ENCODE peak calls at places on chromosomes 12 and 14, in ten cellular contexts. V is A549, B is choroid plexus epithelial cell, X is heart left ventricle, N is HL-60, O is breast epithelium, L is hepatocyte, U is fibroblast of mammary gland, J is psoas muscle, W is fibroblast of the aortic adventitia. Q is an unnamed sample.

GRCh38 chr12:58247633-58248032 is 306.3 kb downstream of the ATP23 start:
- DNase-seq in V (no peak), B (peak), X (no peak), N (no peak), O (no peak), L (no peak), U (no peak), J (no peak), W (no peak), Q (no peak)

GRCh38 chr14:20419404-20419803 is 6.1 kb upstream of the TEP1 start:
- DNase-seq in V (no peak), B (no peak), X (no peak), N (no peak), O (no peak), L (no peak), U (no peak), J (no peak), W (no peak), Q (no peak)

GRCh38 chr12:69952890-69953289 is 127.9 kb downstream of the MYRFL start:
- DNase-seq in V (no peak), B (no peak), X (no peak), N (no peak), O (no peak), L (no peak), U (no peak), J (no peak), W (no peak), Q (no peak)

GRCh38 chr14:80565001-80565400 is 353.7 kb upstream of the DIO2 start:
- DNase-seq in V (no peak), B (no peak), X (no peak), N (no peak), O (no peak), L (no peak), U (no peak), J (no peak), W (no peak), Q (no peak)

GRCh38 chr14:20418501-20418909 is 5.2 kb upstream of the TEP1 start:
- DNase-seq in V (no peak), B (no peak), X (no peak), N (no peak), O (no peak), L (peak), U (no peak), J (no peak), W (no peak), Q (no peak)

GRCh38 chr14:104954746-104955395 is 23.3 kb downstream of the AHNAK2 start:
- DNase-seq in V (no peak), B (no peak), X (no peak), N (no peak), O (no peak), L (no peak), U (no peak), J (no peak), W (no peak), Q (no peak)

GRCh38 chr12:51225800-51226199 is 7.9 kb upstream of the POU6F1 start:
- DNase-seq in V (no peak), B (no peak), X (no peak), N (no peak), O (no peak), L (no peak), U (no peak), J (no peak), W (no peak), Q (no peak)

GRCh38 chr14:104342435-104343293 is 204.3 kb downstream of the KIF26A start:
- DNase-seq in V (no peak), B (no peak), X (no peak), N (no peak), O (no peak), L (no peak), U (no peak), J (no peak), W (no peak), Q (no peak)

GRCh38 chr12:38123566-38124246 is 192.9 kb upstream of the ALG10B start:
- DNase-seq in V (no peak), B (no peak), X (no peak), N (no peak), O (no peak), L (no peak), U (no peak), J (no peak), W (no peak), Q (no peak)

GRCh38 chr12:53143355-53143754 is 37.2 kb upstream of the ZNF740 start:
- DNase-seq in V (no peak), B (no peak), X (no peak), N (no peak), O (no peak), L (no peak), U (no peak), J (no peak), W (no peak), Q (no peak)

GRCh38 chr14:104690266-104690711 is 871 bp downstream of the INF2 start:
- DNase-seq in V (no peak), B (no peak), X (no peak), N (no peak), O (no peak), L (no peak), U (no peak), J (no peak), W (no peak), Q (no peak)

GRCh38 chr12:72072613-72073212 is 134.1 kb downstream of the TPH2 start:
- DNase-seq in V (no peak), B (no peak), X (no peak), N (no peak), O (no peak), L (peak), U (no peak), J (no peak), W (no peak), Q (no peak)

GRCh38 chr12:19757317-19757877 is 318.1 kb downstream of the AEBP2 start:
- DNase-seq in V (no peak), B (peak), X (no peak), N (peak), O (no peak), L (peak), U (peak), J (no peak), W (peak), Q (no peak)

GRCh38 chr12:94500831-94501567 is 41.3 kb upstream of the CEP83 start:
- DNase-seq in V (no peak), B (no peak), X (no peak), N (no peak), O (no peak), L (no peak), U (no peak), J (no peak), W (no peak), Q (no peak)

GRCh38 chr14:62301911-62302310 is 539.7 kb downstream of the SNAPC1 start:
- DNase-seq in V (no peak), B (peak), X (no peak), N (no peak), O (no peak), L (no peak), U (peak), J (no peak), W (peak), Q (no peak)

GRCh38 chr12:10559241-10559640 is 53.6 kb downstream of the EIF2S3B start:
- DNase-seq in V (no peak), B (no peak), X (no peak), N (no peak), O (no peak), L (no peak), U (no peak), J (no peak), W (no peak), Q (no peak)

GRCh38 chr12:94841904-94842610 is 161.4 kb downstream of the NDUFA12 start:
- DNase-seq in V (no peak), B (no peak), X (no peak), N (no peak), O (no peak), L (no peak), U (no peak), J (no peak), W (no peak), Q (no peak)

GRCh38 chr12:73599268-73599667 is 938.4 kb upstream of the ATXN7L3B start:
- DNase-seq in V (no peak), B (no peak), X (no peak), N (no peak), O (no peak), L (no peak), U (no peak), J (no peak), W (no peak), Q (no peak)

GRCh38 chr14:50231475-50232275 is at the start of gene SOS2:
- DNase-seq in V (peak), B (peak), X (peak), N (peak), O (peak), L (peak), U (peak), J (peak), W (peak), Q (peak)

GRCh38 chr12:27367078-27367477 is 34.4 kb downstream of the BMAL2 start:
- DNase-seq in V (no peak), B (no peak), X (no peak), N (no peak), O (no peak), L (no peak), U (no peak), J (no peak), W (peak), Q (no peak)

GRCh38 chr12:64968989-64969819 is 144.8 kb downstream of the TBC1D30 start:
- DNase-seq in V (peak), B (peak), X (no peak), N (no peak), O (peak), L (no peak), U (peak), J (no peak), W (peak), Q (no peak)

GRCh38 chr14:68779761-68780323 is 13.0 kb downstream of the ZFP36L1 start:
- DNase-seq in V (no peak), B (peak), X (no peak), N (no peak), O (peak), L (peak), U (peak), J (no peak), W (peak), Q (peak)

GRCh38 chr12:65427646-65428045 is 149.2 kb downstream of the MSRB3 start:
- DNase-seq in V (no peak), B (peak), X (no peak), N (no peak), O (no peak), L (no peak), U (no peak), J (no peak), W (no peak), Q (no peak)

GRCh38 chr12:57005980-57006808 is at the start of gene ZBTB39:
- DNase-seq in V (peak), B (peak), X (peak), N (peak), O (peak), L (peak), U (peak), J (peak), W (peak), Q (peak)
- TF ChIP-seq CTCF in V (peak), B (peak), X (peak), N (no peak), O (no peak), L (peak), U (no peak), J (peak), W (peak), Q (peak)

DNA sequence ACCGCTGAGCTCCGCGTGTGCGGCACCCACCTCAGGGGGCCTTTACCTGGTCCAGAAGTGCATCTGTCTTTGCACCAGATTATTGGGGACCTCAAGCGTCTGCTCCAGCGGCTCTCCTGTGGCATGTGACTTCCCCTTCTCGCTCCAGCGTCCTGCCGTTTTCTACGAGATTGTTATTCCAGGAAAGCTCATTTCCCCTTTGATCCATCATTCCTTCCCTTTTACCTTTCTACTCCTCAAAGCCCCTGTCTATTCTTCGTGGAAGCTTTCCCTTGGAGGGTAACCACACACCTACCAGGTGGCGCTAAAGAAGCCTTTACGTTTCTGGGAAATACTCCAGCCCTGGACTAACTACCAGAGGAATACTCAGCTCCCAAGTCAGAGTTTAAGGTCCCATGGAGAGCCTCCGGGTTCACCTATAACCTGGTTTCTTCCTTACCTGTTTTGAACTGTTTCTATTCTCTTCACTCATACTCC is 1.5 kb downstream of the FKBP4 start:
- DNase-seq in V (no peak), B (no peak), X (no peak), N (no peak), O (no peak), L (peak), U (no peak), J (no peak), W (no peak), Q (no peak)
- TF ChIP-seq CTCF in V (peak), B (peak), X (no peak), N (no peak), O (no peak), L (peak), U (no peak), J (no peak), W (no peak), Q (no peak)

GRCh38 chr12:31999692-32000091 is 40.5 kb downstream of the RESF1 start:
- DNase-seq in V (no peak), B (no peak), X (no peak), N (no peak), O (no peak), L (no peak), U (peak), J (no peak), W (no peak), Q (no peak)
- TF ChIP-seq CTCF in V (no peak), B (no peak), X (no peak), N (no peak), O (no peak), L (no peak), U (no peak), J (no peak), W (no peak), Q (no peak)

DNA sequence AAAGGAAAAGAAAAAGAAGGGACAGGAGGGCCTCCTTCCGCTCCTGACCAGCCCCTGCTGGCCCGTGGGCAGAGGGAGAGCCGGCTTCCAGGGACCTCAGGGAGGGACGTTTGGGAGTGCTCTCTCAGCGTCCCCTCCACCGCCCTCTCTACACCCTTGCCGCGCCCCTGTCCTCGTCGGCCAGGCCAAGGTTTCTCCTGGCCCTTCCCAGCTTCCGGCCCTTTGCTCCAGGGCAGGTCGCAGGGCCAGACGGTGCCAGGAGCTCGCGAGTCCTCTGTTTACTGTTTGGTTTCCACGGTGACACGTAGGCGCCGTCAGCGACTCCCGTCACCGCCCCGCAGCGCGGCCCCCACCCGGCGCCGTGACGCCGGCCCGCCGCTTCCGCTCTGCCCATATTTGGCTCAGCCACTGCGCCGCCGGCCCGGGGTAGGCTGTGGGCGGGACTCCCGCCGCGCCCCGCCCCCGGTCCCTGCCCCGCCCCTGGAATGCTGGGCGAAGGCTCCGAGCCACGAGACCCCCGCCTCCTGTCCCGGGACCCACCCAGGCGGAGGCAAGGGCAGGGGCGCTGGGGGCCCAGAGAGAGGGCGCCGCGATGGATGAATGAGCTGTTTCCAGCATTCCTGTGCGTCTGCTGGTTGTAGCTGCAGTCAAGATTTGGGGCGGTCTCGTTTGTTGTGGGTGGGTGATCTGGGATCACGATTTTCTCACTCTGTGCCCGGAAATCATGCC is 15.5 kb downstream of the FOS start:
- DNase-seq in V (peak), B (peak), X (peak), N (peak), O (peak), L (peak), U (peak), J (peak), W (peak), Q (peak)
- TF ChIP-seq CTCF in V (no peak), B (peak), X (no peak), N (no peak), O (no peak), L (no peak), U (no peak), J (no peak), W (peak), Q (no peak)

Q was measured in uterus.